ENCODE peak calls at places on chromosome 15, in nine cellular contexts. One of them, this sample, is unnamed.

GRCh38 chr15:53506370-53506769 is 253.1 kb downstream of the WDR72 start:
- DNase-seq in MM.1S: no peak
- DNase-seq in cardiac muscle cell: no peak
- DNase-seq in choroid plexus epithelial cell: no peak
- DNase-seq in fibroblast of mammary gland: no peak
- DNase-seq in spleen: no peak
- DNase-seq in skeletal muscle cell: no peak
- DNase-seq in right cardiac atrium: no peak
- DNase-seq in naive thymus-derived CD4-positive, alpha-beta T cell: no peak
- DNase-seq in this sample: no peak

GRCh38 chr15:52233405-52233804 is 42.2 kb upstream of the GNB5 start:
- DNase-seq in spleen: no peak
- DNase-seq in right cardiac atrium: no peak
- DNase-seq in naive thymus-derived CD4-positive, alpha-beta T cell: no peak
- DNase-seq in fibroblast of mammary gland: no peak
- DNase-seq in cardiac muscle cell: no peak
- DNase-seq in choroid plexus epithelial cell: no peak
- DNase-seq in skeletal muscle cell: no peak
- DNase-seq in MM.1S: no peak
- DNase-seq in this sample: no peak

GRCh38 chr15:76198456-76199105 is 112.7 kb downstream of the ETFA start:
- DNase-seq in skeletal muscle cell: no peak
- DNase-seq in spleen: peak
- DNase-seq in cardiac muscle cell: no peak
- DNase-seq in fibroblast of mammary gland: no peak
- DNase-seq in right cardiac atrium: no peak
- DNase-seq in naive thymus-derived CD4-positive, alpha-beta T cell: no peak
- DNase-seq in MM.1S: no peak
- DNase-seq in choroid plexus epithelial cell: no peak
- DNase-seq in this sample: no peak

GRCh38 chr15:82108489-82109078 is 62.8 kb upstream of the MEX3B start:
- DNase-seq in cardiac muscle cell: peak
- DNase-seq in choroid plexus epithelial cell: peak
- DNase-seq in MM.1S: peak
- DNase-seq in skeletal muscle cell: no peak
- DNase-seq in right cardiac atrium: peak
- DNase-seq in naive thymus-derived CD4-positive, alpha-beta T cell: peak
- DNase-seq in fibroblast of mammary gland: peak
- DNase-seq in spleen: peak
- DNase-seq in this sample: no peak

GRCh38 chr15:34793901-34794300 is 1.4 kb downstream of the ACTC1 start:
- DNase-seq in choroid plexus epithelial cell: no peak
- DNase-seq in cardiac muscle cell: peak
- DNase-seq in MM.1S: no peak
- DNase-seq in naive thymus-derived CD4-positive, alpha-beta T cell: no peak
- DNase-seq in right cardiac atrium: peak
- DNase-seq in fibroblast of mammary gland: no peak
- DNase-seq in skeletal muscle cell: no peak
- DNase-seq in spleen: no peak
- DNase-seq in this sample: no peak

GRCh38 chr15:68223171-68223570 is 6.4 kb downstream of the CLN6 start:
- DNase-seq in naive thymus-derived CD4-positive, alpha-beta T cell: no peak
- DNase-seq in fibroblast of mammary gland: no peak
- DNase-seq in right cardiac atrium: no peak
- DNase-seq in spleen: no peak
- DNase-seq in cardiac muscle cell: no peak
- DNase-seq in MM.1S: no peak
- DNase-seq in choroid plexus epithelial cell: no peak
- DNase-seq in skeletal muscle cell: no peak
- DNase-seq in this sample: no peak

GRCh38 chr15:40511472-40512133 is 40.8 kb downstream of the CHST14 start:
- DNase-seq in right cardiac atrium: peak
- DNase-seq in fibroblast of mammary gland: peak
- DNase-seq in spleen: peak
- DNase-seq in skeletal muscle cell: no peak
- DNase-seq in choroid plexus epithelial cell: peak
- DNase-seq in naive thymus-derived CD4-positive, alpha-beta T cell: no peak
- DNase-seq in cardiac muscle cell: peak
- DNase-seq in MM.1S: peak
- DNase-seq in this sample: no peak

GRCh38 chr15:27486676-27487290 is 515.8 kb downstream of the GABRG3 start:
- DNase-seq in skeletal muscle cell: no peak
- DNase-seq in cardiac muscle cell: no peak
- DNase-seq in choroid plexus epithelial cell: no peak
- DNase-seq in spleen: no peak
- DNase-seq in fibroblast of mammary gland: no peak
- DNase-seq in naive thymus-derived CD4-positive, alpha-beta T cell: no peak
- DNase-seq in right cardiac atrium: no peak
- DNase-seq in MM.1S: no peak
- DNase-seq in this sample: no peak

GRCh38 chr15:41949400-41950126 is 22.8 kb downstream of the EHD4 start:
- DNase-seq in choroid plexus epithelial cell: no peak
- DNase-seq in skeletal muscle cell: no peak
- DNase-seq in fibroblast of mammary gland: no peak
- DNase-seq in spleen: no peak
- DNase-seq in naive thymus-derived CD4-positive, alpha-beta T cell: no peak
- DNase-seq in MM.1S: no peak
- DNase-seq in right cardiac atrium: no peak
- DNase-seq in cardiac muscle cell: peak
- DNase-seq in this sample: no peak

GRCh38 chr15:82317091-82317489 is 32.2 kb downstream of the GOLGA6L10 start:
- DNase-seq in spleen: peak
- DNase-seq in skeletal muscle cell: no peak
- DNase-seq in right cardiac atrium: no peak
- DNase-seq in cardiac muscle cell: no peak
- DNase-seq in naive thymus-derived CD4-positive, alpha-beta T cell: no peak
- DNase-seq in choroid plexus epithelial cell: no peak
- DNase-seq in MM.1S: no peak
- DNase-seq in fibroblast of mammary gland: no peak
- DNase-seq in this sample: no peak

GRCh38 chr15:87939838-87940457 is 316.6 kb downstream of the NTRK3 start:
- DNase-seq in skeletal muscle cell: no peak
- DNase-seq in MM.1S: no peak
- DNase-seq in choroid plexus epithelial cell: no peak
- DNase-seq in right cardiac atrium: no peak
- DNase-seq in naive thymus-derived CD4-positive, alpha-beta T cell: no peak
- DNase-seq in fibroblast of mammary gland: no peak
- DNase-seq in cardiac muscle cell: peak
- DNase-seq in spleen: no peak
- DNase-seq in this sample: no peak

GRCh38 chr15:71333839-71334238 is 218.6 kb downstream of the THSD4 start:
- DNase-seq in right cardiac atrium: no peak
- DNase-seq in fibroblast of mammary gland: peak
- DNase-seq in spleen: no peak
- DNase-seq in skeletal muscle cell: peak
- DNase-seq in cardiac muscle cell: no peak
- DNase-seq in naive thymus-derived CD4-positive, alpha-beta T cell: no peak
- DNase-seq in choroid plexus epithelial cell: peak
- DNase-seq in MM.1S: no peak
- DNase-seq in this sample: no peak

GRCh38 chr15:96585634-96586386 is 255.3 kb downstream of the NR2F2 start:
- DNase-seq in fibroblast of mammary gland: peak
- DNase-seq in MM.1S: no peak
- DNase-seq in choroid plexus epithelial cell: peak
- DNase-seq in naive thymus-derived CD4-positive, alpha-beta T cell: no peak
- DNase-seq in spleen: no peak
- DNase-seq in right cardiac atrium: no peak
- DNase-seq in cardiac muscle cell: no peak
- DNase-seq in skeletal muscle cell: no peak
- DNase-seq in this sample: no peak

GRCh38 chr15:100861511-100861991 is 18.1 kb upstream of the ALDH1A3 start:
- DNase-seq in MM.1S: peak
- DNase-seq in cardiac muscle cell: no peak
- DNase-seq in skeletal muscle cell: no peak
- DNase-seq in right cardiac atrium: peak
- DNase-seq in naive thymus-derived CD4-positive, alpha-beta T cell: no peak
- DNase-seq in spleen: no peak
- DNase-seq in choroid plexus epithelial cell: no peak
- DNase-seq in fibroblast of mammary gland: no peak
- DNase-seq in this sample: no peak

GRCh38 chr15:68401496-68402431 is 30.2 kb downstream of the ITGA11 start:
- DNase-seq in naive thymus-derived CD4-positive, alpha-beta T cell: no peak
- DNase-seq in MM.1S: no peak
- DNase-seq in spleen: no peak
- DNase-seq in skeletal muscle cell: no peak
- DNase-seq in fibroblast of mammary gland: no peak
- DNase-seq in cardiac muscle cell: no peak
- DNase-seq in right cardiac atrium: no peak
- DNase-seq in choroid plexus epithelial cell: no peak
- DNase-seq in this sample: no peak

DNA sequence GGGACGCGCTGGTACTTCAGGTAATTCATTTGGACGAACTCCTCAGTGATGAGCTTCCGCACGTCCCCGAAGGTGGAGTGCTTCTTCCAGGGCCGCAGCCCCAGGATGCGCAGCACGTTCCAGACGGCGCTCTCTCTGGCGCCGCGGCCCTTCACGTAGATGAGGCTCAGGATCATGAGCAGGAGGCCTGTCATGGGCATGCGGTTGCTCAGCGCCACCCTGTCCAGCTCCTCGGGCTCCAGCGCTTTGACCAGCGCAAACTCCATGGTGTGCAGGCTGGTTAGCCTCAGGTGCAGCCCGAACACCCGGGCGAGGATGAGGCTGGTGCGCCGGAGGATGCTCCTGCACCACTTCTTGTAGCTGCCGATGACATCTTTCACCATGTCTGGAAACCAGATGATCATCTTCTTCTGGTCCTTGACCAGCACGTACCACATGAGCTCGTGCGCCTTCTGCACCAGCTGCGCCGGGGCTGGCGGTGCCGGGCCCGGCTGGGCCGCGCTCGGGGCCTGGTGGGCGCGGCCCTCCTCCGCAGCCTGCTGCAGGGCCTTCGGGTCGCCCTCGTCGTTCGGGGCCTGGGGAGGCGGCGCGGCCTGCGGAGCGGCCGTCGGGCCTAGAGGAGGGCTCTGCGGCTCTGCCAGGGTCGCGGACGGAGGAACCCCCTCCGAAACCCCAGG is 501 bp downstream of the NDN start:
- DNase-seq in choroid plexus epithelial cell: no peak
- DNase-seq in fibroblast of mammary gland: peak
- DNase-seq in spleen: no peak
- DNase-seq in cardiac muscle cell: peak
- DNase-seq in MM.1S: no peak
- DNase-seq in naive thymus-derived CD4-positive, alpha-beta T cell: no peak
- DNase-seq in right cardiac atrium: peak
- DNase-seq in skeletal muscle cell: no peak
- DNase-seq in this sample: no peak
- H3K4me3 ChIP-seq in choroid plexus epithelial cell: peak
- H3K4me3 ChIP-seq in fibroblast of mammary gland: peak
- H3K4me3 ChIP-seq in spleen: peak
- H3K4me3 ChIP-seq in cardiac muscle cell: peak
- H3K4me3 ChIP-seq in MM.1S: no peak
- H3K4me3 ChIP-seq in naive thymus-derived CD4-positive, alpha-beta T cell: no peak
- H3K4me3 ChIP-seq in right cardiac atrium: peak
- H3K4me3 ChIP-seq in skeletal muscle cell: peak
- H3K4me3 ChIP-seq in this sample: peak

DNA sequence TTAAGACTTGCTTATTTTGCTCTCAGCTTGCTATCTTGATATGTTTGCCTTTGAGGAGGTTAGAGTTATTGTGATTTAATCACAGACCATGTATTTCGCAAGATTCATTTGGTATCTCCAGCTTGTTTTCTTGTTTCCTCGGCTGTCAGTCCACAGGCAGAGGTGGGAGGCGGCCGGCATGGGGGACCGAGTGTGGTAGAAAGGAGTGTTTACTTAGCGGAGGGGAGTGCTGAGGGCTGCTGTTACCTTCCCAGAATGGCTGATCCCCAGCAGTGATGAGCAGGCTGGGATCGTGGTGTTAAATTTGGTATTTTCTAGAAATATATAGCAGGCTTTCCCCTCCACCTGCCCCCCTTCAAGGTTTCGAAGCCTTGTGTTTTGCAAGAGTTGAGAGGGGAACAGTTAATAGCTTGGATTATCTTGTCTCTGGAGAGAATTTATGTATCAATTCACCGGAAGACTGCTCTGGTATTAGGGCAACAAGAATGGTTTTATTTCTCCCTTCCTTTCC is 151.2 kb downstream of the IGF1R start:
- DNase-seq in cardiac muscle cell: peak
- DNase-seq in fibroblast of mammary gland: no peak
- DNase-seq in skeletal muscle cell: no peak
- DNase-seq in naive thymus-derived CD4-positive, alpha-beta T cell: no peak
- DNase-seq in spleen: no peak
- DNase-seq in right cardiac atrium: no peak
- DNase-seq in MM.1S: no peak
- DNase-seq in choroid plexus epithelial cell: peak
- DNase-seq in this sample: no peak
- H3K4me3 ChIP-seq in cardiac muscle cell: no peak
- H3K4me3 ChIP-seq in fibroblast of mammary gland: no peak
- H3K4me3 ChIP-seq in skeletal muscle cell: peak
- H3K4me3 ChIP-seq in naive thymus-derived CD4-positive, alpha-beta T cell: no peak
- H3K4me3 ChIP-seq in spleen: no peak
- H3K4me3 ChIP-seq in right cardiac atrium: no peak
- H3K4me3 ChIP-seq in MM.1S: no peak
- H3K4me3 ChIP-seq in choroid plexus epithelial cell: peak
- H3K4me3 ChIP-seq in this sample: no peak

GRCh38 chr15:59654043-59654442 is 3.3 kb downstream of the GTF2A2 start:
- DNase-seq in right cardiac atrium: no peak
- DNase-seq in spleen: no peak
- DNase-seq in naive thymus-derived CD4-positive, alpha-beta T cell: no peak
- DNase-seq in cardiac muscle cell: no peak
- DNase-seq in fibroblast of mammary gland: no peak
- DNase-seq in skeletal muscle cell: no peak
- DNase-seq in MM.1S: no peak
- DNase-seq in choroid plexus epithelial cell: no peak
- DNase-seq in this sample: no peak
- H3K4me3 ChIP-seq in right cardiac atrium: no peak
- H3K4me3 ChIP-seq in spleen: no peak
- H3K4me3 ChIP-seq in naive thymus-derived CD4-positive, alpha-beta T cell: no peak
- H3K4me3 ChIP-seq in cardiac muscle cell: no peak
- H3K4me3 ChIP-seq in fibroblast of mammary gland: no peak
- H3K4me3 ChIP-seq in skeletal muscle cell: no peak
- H3K4me3 ChIP-seq in MM.1S: no peak
- H3K4me3 ChIP-seq in choroid plexus epithelial cell: no peak
- H3K4me3 ChIP-seq in this sample: no peak

GRCh38 chr15:90886291-90886614 is 1.9 kb downstream of the FES start:
- DNase-seq in choroid plexus epithelial cell: no peak
- DNase-seq in cardiac muscle cell: no peak
- DNase-seq in fibroblast of mammary gland: no peak
- DNase-seq in right cardiac atrium: no peak
- DNase-seq in skeletal muscle cell: no peak
- DNase-seq in spleen: no peak
- DNase-seq in naive thymus-derived CD4-positive, alpha-beta T cell: no peak
- DNase-seq in MM.1S: no peak
- DNase-seq in this sample: no peak

GRCh38 chr15:90884719-90885431 is 571 bp downstream of the FES start:
- DNase-seq in MM.1S: no peak
- DNase-seq in naive thymus-derived CD4-positive, alpha-beta T cell: no peak
- DNase-seq in right cardiac atrium: no peak
- DNase-seq in choroid plexus epithelial cell: no peak
- DNase-seq in cardiac muscle cell: no peak
- DNase-seq in fibroblast of mammary gland: no peak
- DNase-seq in skeletal muscle cell: no peak
- DNase-seq in spleen: peak
- DNase-seq in this sample: no peak

GRCh38 chr15:90883971-90884718 is at the start of gene FES:
- DNase-seq in cardiac muscle cell: peak
- DNase-seq in fibroblast of mammary gland: no peak
- DNase-seq in skeletal muscle cell: no peak
- DNase-seq in right cardiac atrium: peak
- DNase-seq in spleen: peak
- DNase-seq in naive thymus-derived CD4-positive, alpha-beta T cell: no peak
- DNase-seq in MM.1S: no peak
- DNase-seq in choroid plexus epithelial cell: peak
- DNase-seq in this sample: no peak

GRCh38 chr15:90887037-90887481 is 2.8 kb downstream of the FES start:
- DNase-seq in right cardiac atrium: peak
- DNase-seq in MM.1S: no peak
- DNase-seq in fibroblast of mammary gland: no peak
- DNase-seq in skeletal muscle cell: no peak
- DNase-seq in spleen: peak
- DNase-seq in naive thymus-derived CD4-positive, alpha-beta T cell: no peak
- DNase-seq in cardiac muscle cell: no peak
- DNase-seq in choroid plexus epithelial cell: no peak
- DNase-seq in this sample: no peak

GRCh38 chr15:90885432-90886290 is 1.4 kb downstream of the FES start:
- DNase-seq in right cardiac atrium: peak
- DNase-seq in skeletal muscle cell: no peak
- DNase-seq in naive thymus-derived CD4-positive, alpha-beta T cell: peak
- DNase-seq in fibroblast of mammary gland: peak
- DNase-seq in choroid plexus epithelial cell: peak
- DNase-seq in cardiac muscle cell: peak
- DNase-seq in MM.1S: peak
- DNase-seq in spleen: peak
- DNase-seq in this sample: no peak
- H3K4me3 ChIP-seq in right cardiac atrium: peak
- H3K4me3 ChIP-seq in skeletal muscle cell: no peak
- H3K4me3 ChIP-seq in naive thymus-derived CD4-positive, alpha-beta T cell: no peak
- H3K4me3 ChIP-seq in fibroblast of mammary gland: no peak
- H3K4me3 ChIP-seq in choroid plexus epithelial cell: peak
- H3K4me3 ChIP-seq in cardiac muscle cell: no peak
- H3K4me3 ChIP-seq in MM.1S: no peak
- H3K4me3 ChIP-seq in spleen: peak
- H3K4me3 ChIP-seq in this sample: no peak